ENCODE peak calls at places on chromosomes 13 and 19, in ten cellular contexts. B, V, P, Q, T, R, U, Y, H and L are unnamed samples.

GRCh38 chr19:19943848-19944582 is 43.3 kb downstream of the ZNF93 start:
- DNase-seq in B (no peak), V (no peak), P (no peak), Q (no peak), T (no peak), R (no peak), U (no peak), Y (no peak), H (no peak), L (no peak)

GRCh38 chr19:48735031-48735615 is 5.3 kb downstream of the RASIP1 start:
- DNase-seq in B (peak; percentile 98), V (peak; percentile 55), P (no peak), Q (no peak), T (no peak), R (no peak), U (no peak), Y (no peak), H (no peak), L (no peak)

GRCh38 chr19:45972081-45972943 is 1.4 kb downstream of the NOVA2 start:
- DNase-seq in B (no peak), V (no peak), P (peak; percentile 45), Q (no peak), T (no peak), R (no peak), U (no peak), Y (no peak), H (no peak), L (no peak)

GRCh38 chr13:101394597-101394996 is 21.7 kb downstream of the NALCN start:
- DNase-seq in B (no peak), V (no peak), P (no peak), Q (no peak), T (no peak), R (no peak), U (no peak), Y (no peak), H (no peak), L (no peak)

GRCh38 chr19:19386373-19386869 is 19.1 kb upstream of the GATAD2A start:
- DNase-seq in B (peak; percentile 52), V (peak; percentile 60), P (no peak), Q (no peak), T (no peak), R (no peak), U (no peak), Y (no peak), H (no peak), L (no peak)

GRCh38 chr19:46787331-46788100 is 878 bp downstream of the SLC1A5 start:
- DNase-seq in B (peak; percentile 65), V (peak; percentile 77), P (peak; percentile 44), Q (peak; percentile 75), T (peak; percentile 60), R (no peak), U (peak; percentile 55), Y (peak; percentile 39), H (no peak), L (no peak)

GRCh38 chr13:114282143-114282685 is 813 bp downstream of the UPF3A start:
- DNase-seq in B (peak; percentile 82), V (peak; percentile 68), P (peak; percentile 39), Q (peak; percentile 29), T (peak; percentile 60), R (no peak), U (peak; percentile 47), Y (peak; percentile 24), H (no peak), L (peak; percentile 20)

GRCh38 chr13:101474419-101474957 is 22.0 kb downstream of the ITGBL1 start:
- DNase-seq in B (peak; percentile 79), V (no peak), P (no peak), Q (no peak), T (no peak), R (peak; percentile 90), U (no peak), Y (peak; percentile 18), H (peak; percentile 95), L (peak; percentile 43)

GRCh38 chr19:48591021-48591420 is 15.5 kb upstream of the SPACA4 start:
- DNase-seq in B (peak; percentile 73), V (no peak), P (no peak), Q (no peak), T (no peak), R (no peak), U (no peak), Y (no peak), H (no peak), L (no peak)

GRCh38 chr19:15464394-15465385 is at the start of gene RASAL3:
- DNase-seq in B (peak; percentile 49), V (peak; percentile 61), P (no peak), Q (no peak), T (peak; percentile 87), R (no peak), U (no peak), Y (no peak), H (no peak), L (no peak)

GRCh38 chr13:108086678-108087077 is 128.7 kb downstream of the LIG4 start:
- DNase-seq in B (peak; percentile 37), V (no peak), P (no peak), Q (no peak), T (no peak), R (peak; percentile 4), U (no peak), Y (no peak), H (no peak), L (no peak)

GRCh38 chr19:19137556-19138109 is 645 bp downstream of the TMEM161A start:
- DNase-seq in B (peak; percentile 37), V (peak; percentile 48), P (no peak), Q (no peak), T (no peak), R (no peak), U (no peak), Y (no peak), H (no peak), L (no peak)

GRCh38 chr13:112877066-112877465 is 91.9 kb upstream of the MCF2L start:
- DNase-seq in B (no peak), V (no peak), P (no peak), Q (no peak), T (no peak), R (no peak), U (no peak), Y (no peak), H (no peak), L (no peak)

GRCh38 chr19:29375429-29376093 is 150.2 kb upstream of the VSTM2B start:
- DNase-seq in B (no peak), V (no peak), P (no peak), Q (no peak), T (peak; percentile 7), R (no peak), U (peak; percentile 9), Y (no peak), H (no peak), L (no peak)

GRCh38 chr13:36753176-36753575 is 65.8 kb upstream of the RFXAP start:
- DNase-seq in B (no peak), V (no peak), P (no peak), Q (no peak), T (no peak), R (no peak), U (no peak), Y (no peak), H (no peak), L (no peak)

GRCh38 chr13:51643114-51643881 is 59.0 kb downstream of the WDFY2 start:
- DNase-seq in B (peak; percentile 44), V (no peak), P (no peak), Q (no peak), T (no peak), R (peak; percentile 63), U (no peak), Y (no peak), H (peak; percentile 36), L (peak; percentile 85)
- H3K4me3 ChIP-seq in B (peak overlapping the region; percentile 24), V (no peak overlapping the region), P (no peak overlapping the region), Q (no peak overlapping the region), T (no peak overlapping the region), R (no peak overlapping the region), U (no peak overlapping the region), Y (no peak overlapping the region), H (no peak overlapping the region), L (no peak overlapping the region)

GRCh38 chr13:27788271-27788670 is 4.0 kb upstream of the GSX1 start:
- DNase-seq in B (no peak), V (no peak), P (no peak), Q (no peak), T (no peak), R (no peak), U (no peak), Y (no peak), H (no peak), L (no peak)

GRCh38 chr13:27783111-27783510 is 9.2 kb upstream of the GSX1 start:
- DNase-seq in B (peak; percentile 70), V (no peak), P (no peak), Q (no peak), T (no peak), R (no peak), U (no peak), Y (no peak), H (no peak), L (no peak)
- TF ChIP-seq CTCF in B (peak; percentile 68), V (no peak), P (peak; percentile 17), Q (peak; percentile 4), T (no peak), R (peak; percentile 59), U (peak; percentile 31), Y (peak; percentile 61), H (peak; percentile 24), L (peak; percentile 32)

DNA sequence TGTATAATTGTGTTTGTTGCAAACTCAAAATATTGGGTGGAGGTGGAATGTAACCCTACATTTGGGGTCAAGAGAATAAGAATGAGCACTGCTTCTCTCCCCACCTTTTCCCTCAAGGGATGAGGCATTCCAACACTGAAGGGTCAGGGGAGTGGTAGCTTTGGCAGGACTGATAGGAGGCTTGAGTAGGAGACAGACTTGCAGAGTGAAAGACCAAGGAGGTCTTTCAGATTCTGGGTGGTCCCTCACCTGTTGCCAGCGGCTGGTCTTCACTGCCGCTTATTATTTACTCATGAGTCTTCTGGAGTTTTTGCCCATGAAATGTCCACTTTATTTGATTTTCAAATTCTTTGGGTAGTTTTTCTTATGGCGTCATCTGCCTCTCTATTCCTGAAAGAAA is 118.8 kb downstream of the LMO7 start:
- DNase-seq in B (no peak), V (no peak), P (no peak), Q (no peak), T (no peak), R (no peak), U (no peak), Y (no peak), H (no peak), L (no peak)
- H3K4me3 ChIP-seq in B (no peak overlapping the region), V (no peak overlapping the region), P (no peak overlapping the region), Q (no peak overlapping the region), T (no peak overlapping the region), R (no peak overlapping the region), U (no peak overlapping the region), Y (no peak overlapping the region), H (no peak overlapping the region), L (no peak overlapping the region)

DNA sequence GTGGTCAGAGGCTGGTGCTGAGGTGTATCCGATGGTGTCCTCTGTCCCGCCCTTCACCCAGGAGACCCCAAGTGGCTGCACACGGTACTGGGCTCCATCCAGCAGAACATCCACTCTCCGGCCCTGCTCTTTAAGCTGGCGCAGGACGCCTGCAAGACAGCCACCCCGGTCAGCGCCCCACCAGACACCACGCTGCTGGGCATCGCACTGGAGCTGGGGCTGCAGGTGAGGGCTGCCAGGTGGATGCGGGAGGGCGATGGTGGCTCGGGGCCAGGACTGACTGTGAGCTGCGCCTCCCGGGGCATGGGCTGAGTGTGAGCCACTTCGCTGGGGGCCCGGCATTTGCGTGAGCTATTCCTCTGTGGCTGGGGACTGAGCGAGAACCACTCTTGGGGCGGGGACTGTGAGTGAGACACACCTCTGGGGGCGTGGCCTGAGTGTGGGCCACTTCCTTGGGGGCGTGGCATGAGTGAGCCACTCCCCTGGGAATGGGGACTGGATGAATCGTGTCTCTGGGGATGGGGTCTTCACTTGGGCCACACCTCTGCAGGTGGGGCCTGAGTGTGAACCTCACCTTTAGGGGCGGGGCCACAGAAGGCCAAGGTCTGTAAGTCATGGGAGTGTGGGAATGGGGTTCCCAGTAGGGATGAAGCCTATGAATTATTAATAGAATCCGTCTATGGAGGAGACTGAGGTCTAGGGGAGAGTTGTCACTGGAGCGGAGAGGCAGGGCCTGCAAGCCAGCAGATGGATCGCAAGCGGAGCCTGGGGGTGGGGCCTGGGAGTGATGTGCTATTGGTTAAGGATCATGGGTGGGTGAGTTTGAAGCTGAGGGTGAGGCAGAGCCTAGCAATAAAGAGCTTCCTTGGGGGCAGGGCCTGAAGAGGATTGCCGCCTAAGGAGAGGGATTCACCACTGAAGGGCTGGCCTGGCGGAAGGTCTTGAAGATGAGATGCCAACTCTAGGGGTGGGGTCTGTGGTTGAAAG is 30.5 kb downstream of the ZSWIM4 start:
- DNase-seq in B (peak; percentile 96), V (peak; percentile 67), P (no peak), Q (no peak), T (no peak), R (no peak), U (no peak), Y (no peak), H (no peak), L (no peak)
- TF ChIP-seq CTCF in B (peak; percentile 43), V (no peak), P (no peak), Q (no peak), T (no peak), R (no peak), U (no peak), Y (peak; percentile 4), H (peak; percentile 15), L (peak; percentile 6)